ENCODE peak calls at places on chromosome 20, in ten cellular contexts. K is HuH-7, Z is lung, E is left lobe of liver, B is iris pigment epithelial cell, V is AML-193, F is gastrocnemius medialis, U is GM04504, C is occipital lobe, R is aorta. T is an unnamed sample.

GRCh38 chr20:62914970-62915457 is 11.3 kb downstream of the DIDO1 start:
- DNase-seq in E (no peak), B (peak; percentile 27), R (peak; percentile 48), Z (no peak), C (no peak), K (peak; percentile 57), V (peak; percentile 3), F (no peak), U (no peak), T (no peak)

GRCh38 chr20:37649017-37649416 is 44.8 kb upstream of the CTNNBL1 start:
- DNase-seq in V (no peak), U (no peak), R (no peak), E (no peak), F (no peak), K (no peak), Z (no peak), B (no peak), C (no peak), T (no peak)

GRCh38 chr20:3550857-3551256 is 80.0 kb downstream of the ATRN start:
- DNase-seq in C (no peak), R (no peak), K (no peak), B (no peak), U (no peak), E (peak; percentile 72), V (no peak), Z (no peak), F (no peak), T (no peak)

GRCh38 chr20:13012886-13013285 is 4.1 kb downstream of the SPTLC3 start:
- DNase-seq in C (no peak), V (no peak), F (no peak), E (no peak), U (no peak), Z (no peak), K (no peak), B (no peak), R (no peak), T (no peak)

GRCh38 chr20:21033817-21034216 is 72.3 kb downstream of the LINC00237 start:
- DNase-seq in R (no peak), K (no peak), U (no peak), Z (no peak), F (no peak), V (no peak), B (no peak), C (no peak), E (no peak), T (no peak)

GRCh38 chr20:8766868-8767390 is 302.0 kb upstream of the PLCB4 start:
- DNase-seq in K (no peak), U (no peak), B (no peak), R (no peak), V (no peak), C (no peak), Z (no peak), F (no peak), E (no peak), T (no peak)

GRCh38 chr20:24736131-24736843 is 212.8 kb upstream of the CST7 start:
- DNase-seq in K (no peak), F (no peak), C (no peak), B (peak; percentile 7), U (no peak), V (no peak), R (no peak), E (no peak), Z (no peak), T (no peak)

GRCh38 chr20:48735112-48735511 is 92.7 kb downstream of the PREX1 start:
- DNase-seq in K (no peak), C (no peak), B (no peak), R (no peak), V (no peak), Z (no peak), E (no peak), U (no peak), F (no peak), T (no peak)

GRCh38 chr20:40675599-40676221 is 13.3 kb downstream of the MAFB start:
- DNase-seq in K (no peak), E (no peak), R (no peak), C (no peak), V (no peak), U (no peak), F (no peak), Z (no peak), B (no peak), T (no peak)

GRCh38 chr20:34922654-34923381 is 32.8 kb downstream of the GSS start:
- DNase-seq in Z (peak; percentile 57), U (peak; percentile 69), C (no peak), R (no peak), E (peak; percentile 55), B (peak; percentile 88), V (no peak), K (no peak), F (peak; percentile 76), T (no peak)

GRCh38 chr20:14582855-14583254 is 245.4 kb upstream of the FLRT3 start:
- DNase-seq in R (no peak), U (peak; percentile 23), B (no peak), Z (no peak), F (no peak), C (no peak), K (no peak), E (no peak), V (no peak), T (no peak)

GRCh38 chr20:63978319-63979220 is 872 bp downstream of the SAMD10 start:
- DNase-seq in U (no peak), F (peak; percentile 55), R (no peak), B (peak; percentile 47), V (peak; percentile 26), K (peak; percentile 81), E (peak; percentile 81), C (no peak), Z (peak; percentile 81), T (no peak)

GRCh38 chr20:36399147-36399968 is 93.2 kb downstream of the DLGAP4 start:
- DNase-seq in B (peak; percentile 47), Z (no peak), K (peak; percentile 89), C (peak; percentile 26), V (peak; percentile 53), R (no peak), E (no peak), F (no peak), U (peak; percentile 17), T (peak; percentile 49)

GRCh38 chr20:53797085-53797484 is 203.4 kb upstream of the ZNF217 start:
- DNase-seq in K (no peak), E (no peak), B (no peak), R (no peak), V (no peak), Z (no peak), F (no peak), U (no peak), C (no peak), T (no peak)

GRCh38 chr20:49385471-49385870 is 97.0 kb downstream of the KCNB1 start:
- DNase-seq in E (no peak), F (peak; percentile 47), V (peak; percentile 38), B (peak; percentile 43), Z (no peak), K (no peak), C (no peak), R (no peak), U (peak; percentile 20), T (no peak)

GRCh38 chr20:18639501-18639979 is 51.7 kb downstream of the DTD1 start:
- DNase-seq in U (no peak), R (no peak), K (no peak), Z (no peak), E (no peak), C (no peak), B (no peak), F (peak; percentile 47), V (no peak), T (no peak)

GRCh38 chr20:64065973-64066341 is 3.0 kb downstream of the TCEA2 start:
- DNase-seq in B (peak; percentile 83), R (no peak), F (no peak), C (no peak), U (peak; percentile 59), Z (no peak), E (peak; percentile 90), K (no peak), V (peak; percentile 80), T (no peak)

GRCh38 chr20:36344517-36345132 is 38.5 kb downstream of the DLGAP4 start:
- DNase-seq in R (no peak), F (no peak), U (peak; percentile 19), E (no peak), K (peak; percentile 77), B (peak; percentile 36), V (peak; percentile 5), Z (no peak), C (no peak), T (no peak)

GRCh38 chr20:57495978-57496377 is 29.0 kb downstream of the CTCFL start:
- DNase-seq in V (no peak), Z (no peak), K (no peak), C (no peak), F (no peak), R (no peak), B (no peak), U (no peak), E (no peak), T (no peak)

GRCh38 chr20:20933559-20933958 is 172.6 kb downstream of the LINC00237 start:
- DNase-seq in V (no peak), B (no peak), C (no peak), Z (no peak), K (no peak), R (no peak), U (no peak), F (no peak), E (no peak), T (no peak)

GRCh38 chr20:60214901-60215522 is 256.8 kb downstream of the CDH26 start:
- DNase-seq in C (no peak), Z (no peak), R (no peak), U (no peak), K (no peak), B (no peak), E (no peak), V (no peak), F (no peak), T (no peak)

GRCh38 chr20:38725959-38726848 is 1.9 kb downstream of the SLC32A1 start:
- DNase-seq in V (no peak), U (no peak), E (no peak), Z (no peak), K (peak; percentile 94), R (peak; percentile 78), B (no peak), F (no peak), C (no peak), T (no peak)

GRCh38 chr20:18852318-18852717 is 38.7 kb downstream of the SCP2D1 start:
- DNase-seq in C (no peak), F (no peak), Z (no peak), K (no peak), U (no peak), E (no peak), R (no peak), V (no peak), B (no peak), T (no peak)

GRCh38 chr20:63682384-63683139 is 13.9 kb upstream of the TNFRSF6B start:
- DNase-seq in E (no peak), U (peak; percentile 94), Z (peak; percentile 71), C (peak; percentile 81), V (no peak), B (peak; percentile 95), F (peak; percentile 65), K (no peak), R (peak; percentile 93), T (no peak)

GRCh38 chr20:58800134-58800650 is 50.5 kb downstream of the GNAS-AS1 start:
- DNase-seq in K (no peak), E (no peak), B (no peak), V (no peak), C (no peak), Z (no peak), F (no peak), U (no peak), R (no peak), T (no peak)

GRCh38 chr20:47487175-47487917 is 14.3 kb upstream of the NCOA3 start:
- DNase-seq in E (no peak), K (no peak), U (no peak), C (no peak), Z (no peak), B (peak; percentile 32), R (no peak), V (no peak), F (no peak), T (no peak)

GRCh38 chr20:62129731-62130531 is 7.7 kb downstream of the LSM14B start:
- DNase-seq in Z (no peak), B (no peak), U (no peak), R (no peak), C (no peak), E (no peak), F (no peak), K (no peak), V (no peak), T (no peak)